ENCODE peak calls at places on chromosomes 7 and 10, in six cellular contexts. C, S, Q, U, G and W are unnamed samples. For H3K4me1, the result is how much of the 10 kb centered on the place peaks cover.

GRCh38 chr10:90779573-90779972 is 78.3 kb downstream of the HTR7 start:
- DNase-seq in C (no peak), S (no peak), Q (peak), U (no peak), G (no peak), W (no peak)

GRCh38 chr7:132635127-132635526 is 58.9 kb upstream of the PLXNA4 start:
- DNase-seq in C (no peak), S (no peak), Q (no peak), U (no peak), G (no peak), W (no peak)

GRCh38 chr10:116787893-116788665 is 45.7 kb upstream of the HSPA12A start:
- DNase-seq in C (peak), S (peak), Q (peak), U (peak), G (peak), W (peak)

GRCh38 chr10:71978988-71979691 is 14.9 kb downstream of the CHST3 start:
- DNase-seq in C (peak), S (no peak), Q (no peak), U (no peak), G (peak), W (peak)

GRCh38 chr7:142459557-142459963 is 201.7 kb upstream of the PRSS58 start:
- DNase-seq in C (no peak), S (no peak), Q (peak), U (peak), G (no peak), W (no peak)

GRCh38 chr10:111175786-111176185 is 99.0 kb downstream of the ADRA2A start:
- DNase-seq in C (no peak), S (no peak), Q (no peak), U (no peak), G (no peak), W (no peak)

GRCh38 chr7:85103352-85103751 is 83.5 kb downstream of the SEMA3D start:
- DNase-seq in C (peak), S (no peak), Q (no peak), U (no peak), G (no peak), W (no peak)

GRCh38 chr10:45374451-45375052 is 536 bp downstream of the ALOX5 start:
- DNase-seq in C (no peak), S (no peak), Q (no peak), U (no peak), G (peak), W (peak)

GRCh38 chr10:132489704-132490534 is 47.7 kb upstream of the INPP5A start:
- DNase-seq in C (no peak), S (no peak), Q (no peak), U (no peak), G (peak), W (peak)

GRCh38 chr10:131140606-131141005 is 170.9 kb downstream of the TCERG1L start:
- DNase-seq in C (no peak), S (no peak), Q (no peak), U (no peak), G (peak), W (peak)

GRCh38 chr10:6115824-6116350 is 27.1 kb downstream of the RBM17 start:
- DNase-seq in C (no peak), S (no peak), Q (no peak), U (no peak), G (no peak), W (no peak)

GRCh38 chr10:28661035-28661434 is 16.3 kb upstream of the BAMBI start:
- DNase-seq in C (no peak), S (no peak), Q (peak), U (no peak), G (no peak), W (no peak)

GRCh38 chr7:90690159-90690858 is 94.2 kb downstream of the CDK14 start:
- DNase-seq in C (no peak), S (no peak), Q (no peak), U (no peak), G (no peak), W (no peak)

GRCh38 chr7:90686146-90686545 is 90.0 kb downstream of the CDK14 start:
- DNase-seq in C (no peak), S (no peak), Q (no peak), U (no peak), G (no peak), W (no peak)

GRCh38 chr7:90689256-90689655 is 93.1 kb downstream of the CDK14 start:
- DNase-seq in C (no peak), S (no peak), Q (no peak), U (no peak), G (no peak), W (no peak)

GRCh38 chr7:90692396-90692795 is 96.3 kb downstream of the CDK14 start:
- DNase-seq in C (no peak), S (no peak), Q (no peak), U (no peak), G (no peak), W (no peak)

DNA sequence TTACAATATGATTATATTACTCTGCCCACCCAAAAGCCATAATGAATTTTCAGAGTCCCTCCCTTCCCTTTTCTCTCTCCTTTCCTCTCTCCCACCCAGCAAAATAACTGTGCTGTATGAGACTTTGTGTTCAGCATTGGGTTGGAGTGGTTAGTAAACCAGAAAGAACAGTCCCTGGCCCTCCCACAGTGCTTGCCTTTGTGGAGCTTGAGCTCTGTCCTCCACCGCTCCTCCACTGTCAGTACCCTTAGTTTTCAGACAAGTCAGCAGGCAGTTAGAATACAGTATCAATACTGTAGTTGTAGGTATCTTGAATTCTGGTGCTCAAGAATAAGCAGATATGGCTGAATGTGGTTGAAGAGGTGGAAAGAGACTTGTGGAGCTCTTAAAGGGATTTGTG is 92.7 kb downstream of the CDK14 start:
- DNase-seq in C (no peak), S (no peak), Q (no peak), U (no peak), G (no peak), W (no peak)
- H3K4me3 ChIP-seq in C (no peak), S (no peak), Q (no peak), U (no peak), G (no peak), W (no peak)

DNA sequence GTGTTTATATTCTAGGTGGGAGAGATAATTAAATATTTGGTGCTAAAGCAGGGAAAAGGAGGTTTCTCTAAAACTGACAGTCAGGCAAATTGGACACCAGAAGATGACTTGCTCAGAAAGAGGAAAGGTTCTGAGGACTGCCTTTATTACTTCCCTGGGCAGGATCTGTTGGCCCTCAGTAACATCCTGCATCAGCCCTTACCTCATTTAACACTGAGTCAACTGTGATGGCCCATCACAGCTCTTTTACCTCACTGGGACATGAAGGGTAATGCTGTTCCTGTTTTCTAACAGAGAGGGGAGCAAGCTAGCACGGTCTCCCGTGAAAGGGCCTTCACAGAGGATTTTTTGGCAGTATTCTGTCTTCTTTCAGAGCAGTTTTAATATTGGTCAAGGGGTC is 12.0 kb downstream of the PPP1R17 start:
- DNase-seq in C (no peak), S (no peak), Q (no peak), U (no peak), G (no peak), W (no peak)
- H3K4me1 ChIP-seq in C (under half), S (under half), Q (under half), U (under half), G (under half), W (under half)

GRCh38 chr7:44258423-44258760 is 57.6 kb downstream of the YKT6 start:
- DNase-seq in C (no peak), S (no peak), Q (no peak), U (no peak), G (no peak), W (no peak)

GRCh38 chr7:44257213-44257612 is 56.4 kb downstream of the YKT6 start:
- DNase-seq in C (no peak), S (no peak), Q (no peak), U (no peak), G (no peak), W (no peak)

GRCh38 chr7:44256459-44256858 is 55.7 kb downstream of the YKT6 start:
- DNase-seq in C (no peak), S (no peak), Q (no peak), U (no peak), G (no peak), W (no peak)

GRCh38 chr7:44258865-44259546 is 58.2 kb downstream of the YKT6 start:
- DNase-seq in C (no peak), S (no peak), Q (no peak), U (no peak), G (no peak), W (no peak)

GRCh38 chr7:44257618-44258422 is 57.0 kb downstream of the YKT6 start:
- DNase-seq in C (peak), S (no peak), Q (peak), U (no peak), G (peak), W (peak)
- H3K4me3 ChIP-seq in C (no peak), S (no peak), Q (no peak), U (peak), G (no peak), W (no peak)

DNA sequence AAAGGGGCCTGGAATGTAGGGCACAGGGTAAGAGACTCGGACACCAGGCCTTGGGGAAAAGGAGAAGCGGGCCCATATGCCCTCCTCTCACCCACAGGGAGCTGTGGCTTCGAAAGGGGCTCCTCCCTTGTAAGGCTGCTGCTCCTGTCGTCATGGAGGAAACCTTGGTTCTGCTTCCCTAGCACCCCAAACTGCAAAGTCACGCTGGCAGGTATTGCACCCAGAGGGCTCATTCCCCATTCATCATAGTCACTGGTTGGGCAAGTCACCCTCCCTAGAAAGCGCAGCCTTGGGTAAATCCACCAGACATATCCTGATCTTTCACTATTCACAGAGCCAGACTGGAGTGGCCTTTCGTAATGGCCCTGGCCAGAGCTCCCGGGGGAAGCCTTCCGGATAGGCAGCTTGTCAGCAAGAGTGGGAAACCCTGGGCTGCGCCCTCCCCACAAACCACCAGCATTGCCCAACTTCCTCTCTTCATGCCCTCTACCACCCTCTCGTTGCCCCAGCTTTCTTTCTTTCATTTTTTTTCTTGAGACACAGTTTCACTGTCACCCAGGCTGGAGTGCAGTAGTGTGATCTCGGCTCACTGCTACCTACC is 121.0 kb downstream of the HIP1 start:
- DNase-seq in C (peak), S (no peak), Q (no peak), U (no peak), G (peak), W (peak)
- H3K4me1 ChIP-seq in C (under half), S (under half), Q (under half), U (under half), G (under half), W (under half)

GRCh38 chr10:100748251-100749058 is 3.1 kb downstream of the PAX2 start:
- DNase-seq in C (no peak), S (no peak), Q (no peak), U (peak), G (no peak), W (no peak)
- H3K4me3 ChIP-seq in C (no peak), S (no peak), Q (no peak), U (no peak), G (peak), W (no peak)

GRCh38 chr10:73773152-73773879 is 8.5 kb upstream of the CHCHD1 start:
- DNase-seq in C (peak), S (no peak), Q (no peak), U (no peak), G (no peak), W (no peak)
- H3K4me1 ChIP-seq in C (under half), S (under half), Q (under half), U (under half), G (under half), W (under half)

DNA sequence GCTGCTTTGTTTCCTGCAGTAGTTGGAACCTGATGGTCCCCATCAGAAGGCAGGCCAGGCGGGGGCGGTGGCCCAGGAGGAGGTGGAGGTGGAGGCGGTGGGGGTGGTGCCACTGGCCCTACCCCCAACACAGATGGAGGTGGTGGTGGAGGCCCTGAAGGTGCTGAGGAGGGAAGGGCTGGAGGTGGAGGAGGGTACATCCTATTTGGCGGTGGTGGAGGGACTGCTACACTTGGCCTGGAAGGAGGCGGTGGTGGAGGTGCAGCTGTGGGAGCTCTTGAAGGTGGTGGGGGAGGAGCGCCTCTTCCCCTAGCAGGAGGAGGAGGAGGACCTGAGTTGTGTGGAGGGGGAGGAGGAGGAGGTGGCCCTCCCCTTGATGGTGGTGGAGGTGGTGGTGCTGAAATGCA is 36.8 kb downstream of the LMOD2 start:
- DNase-seq in C (no peak), S (no peak), Q (no peak), U (no peak), G (no peak), W (no peak)
- H3K4me3 ChIP-seq in C (no peak), S (no peak), Q (no peak), U (peak), G (no peak), W (no peak)

DNA sequence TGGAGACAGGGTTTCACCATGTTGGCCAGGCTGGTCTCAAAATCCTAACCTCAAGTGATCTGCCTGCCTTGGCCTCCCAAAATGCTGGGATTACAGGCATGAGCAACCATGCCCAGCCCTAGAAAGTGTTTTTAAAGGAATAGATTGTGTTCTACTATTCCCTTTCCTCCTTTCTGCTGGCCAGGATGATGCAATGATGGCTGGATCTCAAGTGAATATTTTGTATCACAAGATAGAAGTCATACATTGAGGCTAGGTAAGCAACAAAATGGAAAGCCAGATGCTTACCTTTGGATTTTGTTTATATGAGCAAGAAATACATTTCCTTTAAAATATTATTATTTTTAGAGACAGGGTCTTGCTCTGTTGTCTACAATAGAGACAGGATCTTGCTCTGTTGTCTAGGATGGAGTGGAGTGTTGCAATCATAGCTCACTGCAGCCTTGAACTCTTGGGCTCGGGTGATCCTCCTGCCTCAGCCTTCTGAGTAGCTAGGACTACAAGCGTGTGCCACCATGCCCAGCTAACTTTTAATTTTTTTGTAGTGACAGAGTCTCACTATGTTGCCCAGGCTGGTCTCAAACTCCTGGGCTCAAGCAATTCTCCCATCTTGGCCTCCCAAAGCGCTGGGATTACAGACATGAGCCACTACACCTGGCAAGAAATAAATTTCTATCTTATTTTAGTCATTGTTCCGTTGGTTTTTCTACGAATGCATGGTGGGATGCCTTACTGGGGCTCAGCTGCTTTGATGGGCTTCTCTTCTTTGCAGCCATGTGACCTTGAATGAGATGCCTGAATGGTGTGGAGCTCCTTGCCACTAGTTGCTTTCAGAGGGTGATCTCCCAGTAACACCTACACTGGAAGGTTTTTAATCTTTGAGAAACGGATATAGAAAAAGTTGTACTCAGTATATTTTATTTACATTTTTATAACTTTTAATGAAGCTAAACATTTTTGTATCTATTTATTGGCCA is 5.8 kb upstream of the AEBP1 start:
- DNase-seq in C (no peak), S (no peak), Q (no peak), U (no peak), G (no peak), W (no peak)
- H3K4me1 ChIP-seq in C (under half), S (under half), Q (under half), U (under half), G (under half), W (under half)